ENCODE peak calls at places on chromosomes 2 and 18, in seven cellular contexts. One of them, this sample, is unnamed.
A peak's percentile ranks its signal among the peaks of the same experiment; 100 is the strongest.

GRCh38 chr2:127093648-127094210 is 13.2 kb downstream of the BIN1 start:
- DNase-seq in thyroid gland: no peak
- DNase-seq in stimulated activated CD8-positive, alpha-beta memory T cell treated with anti-CD3 and anti-CD28 coated beads, Interleukin-7, amount 100 ng/mL, for 1 hour: no peak
- DNase-seq in substantia nigra: no peak
- DNase-seq in sigmoid colon: no peak
- DNase-seq in T-helper 22 cell: no peak
- DNase-seq in fibroblast of pulmonary artery: no peak
- DNase-seq in this sample: no peak

GRCh38 chr2:148552675-148553331 is 91.7 kb upstream of the EPC2 start:
- DNase-seq in thyroid gland: peak; percentile 70
- DNase-seq in stimulated activated CD8-positive, alpha-beta memory T cell treated with anti-CD3 and anti-CD28 coated beads, Interleukin-7, amount 100 ng/mL, for 1 hour: no peak
- DNase-seq in substantia nigra: no peak
- DNase-seq in sigmoid colon: no peak
- DNase-seq in T-helper 22 cell: no peak
- DNase-seq in fibroblast of pulmonary artery: no peak
- DNase-seq in this sample: no peak

GRCh38 chr2:46796843-46797625 is 118.6 kb downstream of the MCFD2 start:
- DNase-seq in thyroid gland: no peak
- DNase-seq in stimulated activated CD8-positive, alpha-beta memory T cell treated with anti-CD3 and anti-CD28 coated beads, Interleukin-7, amount 100 ng/mL, for 1 hour: no peak
- DNase-seq in substantia nigra: no peak
- DNase-seq in sigmoid colon: no peak
- DNase-seq in T-helper 22 cell: no peak
- DNase-seq in fibroblast of pulmonary artery: no peak
- DNase-seq in this sample: no peak

GRCh38 chr18:13514558-13514957 is 211.8 kb downstream of the FAM210A start:
- DNase-seq in thyroid gland: no peak
- DNase-seq in stimulated activated CD8-positive, alpha-beta memory T cell treated with anti-CD3 and anti-CD28 coated beads, Interleukin-7, amount 100 ng/mL, for 1 hour: no peak
- DNase-seq in substantia nigra: no peak
- DNase-seq in sigmoid colon: no peak
- DNase-seq in T-helper 22 cell: no peak
- DNase-seq in fibroblast of pulmonary artery: no peak
- DNase-seq in this sample: no peak

GRCh38 chr2:238061310-238062202 is 755 bp downstream of the SCLY start:
- DNase-seq in thyroid gland: peak; percentile 20
- DNase-seq in stimulated activated CD8-positive, alpha-beta memory T cell treated with anti-CD3 and anti-CD28 coated beads, Interleukin-7, amount 100 ng/mL, for 1 hour: no peak
- DNase-seq in substantia nigra: no peak
- DNase-seq in sigmoid colon: peak; percentile 76
- DNase-seq in T-helper 22 cell: no peak
- DNase-seq in fibroblast of pulmonary artery: peak; percentile 41
- DNase-seq in this sample: no peak

GRCh38 chr18:76943542-76944339 is 121.4 kb downstream of the ZNF236 start:
- DNase-seq in thyroid gland: no peak
- DNase-seq in stimulated activated CD8-positive, alpha-beta memory T cell treated with anti-CD3 and anti-CD28 coated beads, Interleukin-7, amount 100 ng/mL, for 1 hour: no peak
- DNase-seq in substantia nigra: no peak
- DNase-seq in sigmoid colon: peak; percentile 90
- DNase-seq in T-helper 22 cell: no peak
- DNase-seq in fibroblast of pulmonary artery: peak; percentile 66
- DNase-seq in this sample: no peak

GRCh38 chr2:75710220-75710576 is 517 bp downstream of the GCFC2 start:
- DNase-seq in thyroid gland: no peak
- DNase-seq in stimulated activated CD8-positive, alpha-beta memory T cell treated with anti-CD3 and anti-CD28 coated beads, Interleukin-7, amount 100 ng/mL, for 1 hour: no peak
- DNase-seq in substantia nigra: no peak
- DNase-seq in sigmoid colon: no peak
- DNase-seq in T-helper 22 cell: no peak
- DNase-seq in fibroblast of pulmonary artery: no peak
- DNase-seq in this sample: no peak

GRCh38 chr2:47274054-47274779 is 119.1 kb upstream of the STPG4 start:
- DNase-seq in thyroid gland: no peak
- DNase-seq in stimulated activated CD8-positive, alpha-beta memory T cell treated with anti-CD3 and anti-CD28 coated beads, Interleukin-7, amount 100 ng/mL, for 1 hour: no peak
- DNase-seq in substantia nigra: no peak
- DNase-seq in sigmoid colon: no peak
- DNase-seq in T-helper 22 cell: no peak
- DNase-seq in fibroblast of pulmonary artery: peak; percentile 69
- DNase-seq in this sample: no peak

GRCh38 chr2:232731470-232731869 is 34.3 kb downstream of the GIGYF2 start:
- DNase-seq in thyroid gland: no peak
- DNase-seq in stimulated activated CD8-positive, alpha-beta memory T cell treated with anti-CD3 and anti-CD28 coated beads, Interleukin-7, amount 100 ng/mL, for 1 hour: no peak
- DNase-seq in substantia nigra: no peak
- DNase-seq in sigmoid colon: no peak
- DNase-seq in T-helper 22 cell: no peak
- DNase-seq in fibroblast of pulmonary artery: peak; percentile 3
- DNase-seq in this sample: no peak

GRCh38 chr18:72652990-72653593 is 109.0 kb upstream of the CBLN2 start:
- DNase-seq in thyroid gland: peak; percentile 70
- DNase-seq in stimulated activated CD8-positive, alpha-beta memory T cell treated with anti-CD3 and anti-CD28 coated beads, Interleukin-7, amount 100 ng/mL, for 1 hour: no peak
- DNase-seq in substantia nigra: no peak
- DNase-seq in sigmoid colon: no peak
- DNase-seq in T-helper 22 cell: no peak
- DNase-seq in fibroblast of pulmonary artery: peak; percentile 9
- DNase-seq in this sample: no peak

GRCh38 chr2:190636362-190636761 is 12.5 kb upstream of the NAB1 start:
- DNase-seq in thyroid gland: no peak
- DNase-seq in stimulated activated CD8-positive, alpha-beta memory T cell treated with anti-CD3 and anti-CD28 coated beads, Interleukin-7, amount 100 ng/mL, for 1 hour: no peak
- DNase-seq in substantia nigra: no peak
- DNase-seq in sigmoid colon: no peak
- DNase-seq in T-helper 22 cell: no peak
- DNase-seq in fibroblast of pulmonary artery: peak; percentile 88
- DNase-seq in this sample: no peak

GRCh38 chr2:76599732-76600368 is 889.1 kb upstream of the GCFC2 start:
- DNase-seq in thyroid gland: peak; percentile 64
- DNase-seq in stimulated activated CD8-positive, alpha-beta memory T cell treated with anti-CD3 and anti-CD28 coated beads, Interleukin-7, amount 100 ng/mL, for 1 hour: no peak
- DNase-seq in substantia nigra: peak; percentile 6
- DNase-seq in sigmoid colon: no peak
- DNase-seq in T-helper 22 cell: no peak
- DNase-seq in fibroblast of pulmonary artery: peak; percentile 78
- DNase-seq in this sample: peak; percentile 23

GRCh38 chr2:221602938-221603337 is 30.8 kb upstream of the EPHA4 start:
- DNase-seq in thyroid gland: no peak
- DNase-seq in stimulated activated CD8-positive, alpha-beta memory T cell treated with anti-CD3 and anti-CD28 coated beads, Interleukin-7, amount 100 ng/mL, for 1 hour: no peak
- DNase-seq in substantia nigra: no peak
- DNase-seq in sigmoid colon: no peak
- DNase-seq in T-helper 22 cell: no peak
- DNase-seq in fibroblast of pulmonary artery: no peak
- DNase-seq in this sample: no peak

GRCh38 chr2:121075006-121075545 is 209.9 kb downstream of the TFCP2L1 start:
- DNase-seq in thyroid gland: no peak
- DNase-seq in stimulated activated CD8-positive, alpha-beta memory T cell treated with anti-CD3 and anti-CD28 coated beads, Interleukin-7, amount 100 ng/mL, for 1 hour: no peak
- DNase-seq in substantia nigra: no peak
- DNase-seq in sigmoid colon: peak; percentile 80
- DNase-seq in T-helper 22 cell: no peak
- DNase-seq in fibroblast of pulmonary artery: peak; percentile 82
- DNase-seq in this sample: no peak

GRCh38 chr2:219944861-219945260 is 317.4 kb downstream of the SLC4A3 start:
- DNase-seq in thyroid gland: no peak
- DNase-seq in stimulated activated CD8-positive, alpha-beta memory T cell treated with anti-CD3 and anti-CD28 coated beads, Interleukin-7, amount 100 ng/mL, for 1 hour: no peak
- DNase-seq in substantia nigra: no peak
- DNase-seq in sigmoid colon: no peak
- DNase-seq in T-helper 22 cell: no peak
- DNase-seq in fibroblast of pulmonary artery: no peak
- DNase-seq in this sample: no peak

GRCh38 chr2:10122500-10123280 is at the start of gene RRM2:
- DNase-seq in thyroid gland: peak; percentile 92
- DNase-seq in stimulated activated CD8-positive, alpha-beta memory T cell treated with anti-CD3 and anti-CD28 coated beads, Interleukin-7, amount 100 ng/mL, for 1 hour: peak; percentile 80
- DNase-seq in substantia nigra: peak; percentile 90
- DNase-seq in sigmoid colon: peak; percentile 97
- DNase-seq in T-helper 22 cell: peak; percentile 76
- DNase-seq in fibroblast of pulmonary artery: peak; percentile 91
- DNase-seq in this sample: peak; percentile 78

GRCh38 chr2:111702119-111702808 is 181.7 kb downstream of the ANAPC1 start:
- DNase-seq in thyroid gland: peak; percentile 50
- DNase-seq in stimulated activated CD8-positive, alpha-beta memory T cell treated with anti-CD3 and anti-CD28 coated beads, Interleukin-7, amount 100 ng/mL, for 1 hour: peak; percentile 13
- DNase-seq in substantia nigra: no peak
- DNase-seq in sigmoid colon: no peak
- DNase-seq in T-helper 22 cell: no peak
- DNase-seq in fibroblast of pulmonary artery: peak; percentile 77
- DNase-seq in this sample: no peak

GRCh38 chr2:219465659-219466561 is 31.3 kb downstream of the SPEG start:
- DNase-seq in thyroid gland: no peak
- DNase-seq in stimulated activated CD8-positive, alpha-beta memory T cell treated with anti-CD3 and anti-CD28 coated beads, Interleukin-7, amount 100 ng/mL, for 1 hour: no peak
- DNase-seq in substantia nigra: no peak
- DNase-seq in sigmoid colon: no peak
- DNase-seq in T-helper 22 cell: no peak
- DNase-seq in fibroblast of pulmonary artery: no peak
- DNase-seq in this sample: no peak

GRCh38 chr2:238811765-238812164 is 36.1 kb upstream of the TWIST2 start:
- DNase-seq in thyroid gland: no peak
- DNase-seq in stimulated activated CD8-positive, alpha-beta memory T cell treated with anti-CD3 and anti-CD28 coated beads, Interleukin-7, amount 100 ng/mL, for 1 hour: no peak
- DNase-seq in substantia nigra: no peak
- DNase-seq in sigmoid colon: no peak
- DNase-seq in T-helper 22 cell: no peak
- DNase-seq in fibroblast of pulmonary artery: no peak
- DNase-seq in this sample: no peak

GRCh38 chr2:224145751-224146355 is 106.8 kb upstream of the SERPINE2 start:
- DNase-seq in thyroid gland: no peak
- DNase-seq in stimulated activated CD8-positive, alpha-beta memory T cell treated with anti-CD3 and anti-CD28 coated beads, Interleukin-7, amount 100 ng/mL, for 1 hour: no peak
- DNase-seq in substantia nigra: no peak
- DNase-seq in sigmoid colon: no peak
- DNase-seq in T-helper 22 cell: no peak
- DNase-seq in fibroblast of pulmonary artery: peak; percentile 97
- DNase-seq in this sample: no peak

GRCh38 chr2:171522804-171523338 is 597 bp downstream of the CYBRD1 start:
- DNase-seq in thyroid gland: peak; percentile 43
- DNase-seq in stimulated activated CD8-positive, alpha-beta memory T cell treated with anti-CD3 and anti-CD28 coated beads, Interleukin-7, amount 100 ng/mL, for 1 hour: no peak
- DNase-seq in substantia nigra: no peak
- DNase-seq in sigmoid colon: peak; percentile 73
- DNase-seq in T-helper 22 cell: no peak
- DNase-seq in fibroblast of pulmonary artery: peak; percentile 32
- DNase-seq in this sample: peak; percentile 45

GRCh38 chr2:51158236-51158635 is 126.3 kb upstream of the NRXN1 start:
- DNase-seq in thyroid gland: no peak
- DNase-seq in stimulated activated CD8-positive, alpha-beta memory T cell treated with anti-CD3 and anti-CD28 coated beads, Interleukin-7, amount 100 ng/mL, for 1 hour: no peak
- DNase-seq in substantia nigra: no peak
- DNase-seq in sigmoid colon: no peak
- DNase-seq in T-helper 22 cell: no peak
- DNase-seq in fibroblast of pulmonary artery: no peak
- DNase-seq in this sample: no peak

GRCh38 chr2:207879536-207879935 is 109.8 kb upstream of the FZD5 start:
- DNase-seq in thyroid gland: no peak
- DNase-seq in stimulated activated CD8-positive, alpha-beta memory T cell treated with anti-CD3 and anti-CD28 coated beads, Interleukin-7, amount 100 ng/mL, for 1 hour: no peak
- DNase-seq in substantia nigra: no peak
- DNase-seq in sigmoid colon: no peak
- DNase-seq in T-helper 22 cell: no peak
- DNase-seq in fibroblast of pulmonary artery: no peak
- DNase-seq in this sample: no peak